ENCODE peak calls at places on chromosomes 6 and 20, in ten cellular contexts. Y, N, F, G, O, I, C, E, Z and L are unnamed samples.

GRCh38 chr20:2387180-2387577 is 6.5 kb downstream of the TGM6 start:
- DNase-seq in O (no peak), I (peak), Y (peak), N (no peak), Z (no peak), C (peak), G (peak), F (peak), E (peak), L (no peak)

GRCh38 chr6:52420668-52421358 is 671 bp downstream of the EFHC1 start:
- DNase-seq in O (no peak), Y (peak), C (peak), I (no peak), E (no peak), F (no peak), Z (no peak), N (no peak), G (peak), L (no peak)

GRCh38 chr6:167817729-167818128 is 9.0 kb upstream of the AFDN start:
- DNase-seq in N (no peak), E (no peak), F (no peak), C (no peak), O (no peak), Y (no peak), G (no peak), Z (no peak), I (no peak), L (no peak)

GRCh38 chr20:38222231-38222922 is 38.2 kb downstream of the KIAA1755 start:
- DNase-seq in F (peak), O (peak), E (peak), N (no peak), C (peak), Y (peak), I (peak), Z (peak), G (peak), L (no peak)

GRCh38 chr6:143529095-143529494 is 17.6 kb upstream of the FUCA2 start:
- DNase-seq in Z (no peak), O (no peak), I (no peak), N (no peak), Y (no peak), E (no peak), C (no peak), F (no peak), G (no peak), L (no peak)

GRCh38 chr20:8209061-8209460 is 77.0 kb downstream of the PLCB1 start:
- DNase-seq in F (no peak), O (no peak), C (no peak), Y (no peak), E (no peak), G (no peak), Z (no peak), I (peak), N (no peak), L (no peak)

GRCh38 chr6:75166236-75166635 is 39.6 kb downstream of the COL12A1 start:
- DNase-seq in I (no peak), C (no peak), E (no peak), N (no peak), Z (no peak), F (no peak), O (no peak), Y (no peak), G (peak), L (no peak)

GRCh38 chr6:51495016-51495805 is 592.2 kb downstream of the PKHD1 start:
- DNase-seq in Z (no peak), F (no peak), N (peak), E (no peak), O (no peak), I (no peak), Y (no peak), G (no peak), C (no peak), L (no peak)

GRCh38 chr6:109939654-109940053 is 38.5 kb upstream of the GPR6 start:
- DNase-seq in G (peak), O (no peak), I (no peak), C (peak), N (no peak), E (no peak), Z (no peak), F (no peak), Y (no peak), L (no peak)

GRCh38 chr6:52526634-52527033 is 50.2 kb downstream of the TRAM2 start:
- DNase-seq in E (no peak), I (no peak), N (no peak), G (no peak), F (no peak), O (no peak), Y (peak), Z (no peak), C (peak), L (no peak)

GRCh38 chr6:27894839-27895762 is 17.1 kb downstream of the OR2B2 start:
- DNase-seq in I (peak), G (peak), Y (peak), C (peak), F (peak), N (peak), Z (peak), O (peak), E (no peak), L (no peak)

GRCh38 chr6:934686-935085 is 241.7 kb upstream of the EXOC2 start:
- DNase-seq in N (no peak), Y (no peak), E (no peak), C (no peak), G (no peak), O (no peak), Z (no peak), I (no peak), F (no peak), L (no peak)

GRCh38 chr6:6696867-6697531 is 108.5 kb downstream of the LY86 start:
- DNase-seq in Y (peak), O (no peak), I (peak), E (no peak), C (peak), G (peak), N (peak), Z (no peak), F (no peak), L (no peak)

GRCh38 chr20:53599378-53599777 is 5.7 kb upstream of the ZNF217 start:
- DNase-seq in Y (no peak), I (no peak), F (no peak), E (no peak), N (no peak), O (no peak), Z (no peak), G (no peak), C (no peak), L (no peak)

GRCh38 chr6:46821348-46821992 is 28.3 kb downstream of the MEP1A start:
- DNase-seq in Y (no peak), N (no peak), I (no peak), O (no peak), G (no peak), E (no peak), C (no peak), Z (no peak), F (no peak), L (no peak)

GRCh38 chr6:7991992-7992815 is 72.0 kb downstream of the BLOC1S5 start:
- DNase-seq in E (peak), Z (no peak), N (peak), G (peak), F (no peak), I (peak), Y (peak), C (peak), O (peak), L (peak)

GRCh38 chr20:12966468-12967085 is 42.2 kb upstream of the SPTLC3 start:
- DNase-seq in G (peak), C (no peak), E (no peak), Z (no peak), O (no peak), I (no peak), F (no peak), Y (peak), N (peak), L (no peak)

GRCh38 chr20:18133962-18134361 is 3.7 kb upstream of the KAT14 start:
- DNase-seq in C (no peak), I (no peak), F (no peak), Y (no peak), E (no peak), N (no peak), O (no peak), G (no peak), Z (no peak), L (no peak)

GRCh38 chr20:16803965-16804792 is 56.0 kb downstream of the OTOR start:
- DNase-seq in C (peak), I (peak), Z (no peak), N (peak), O (no peak), E (no peak), F (peak), G (peak), Y (peak), L (peak)

GRCh38 chr6:164322533-164322932 is 908.0 kb downstream of the QKI start:
- DNase-seq in O (no peak), G (peak), C (no peak), F (no peak), E (no peak), I (no peak), Z (no peak), Y (peak), N (no peak), L (peak)

GRCh38 chr6:157741889-157742615 is 81.0 kb upstream of the SNX9 start:
- DNase-seq in I (no peak), O (no peak), C (no peak), G (no peak), Z (no peak), F (no peak), Y (no peak), E (no peak), N (no peak), L (no peak)

GRCh38 chr6:11276911-11277274 is 44.4 kb upstream of the NEDD9 start:
- DNase-seq in Y (peak), I (no peak), N (no peak), F (no peak), O (no peak), E (no peak), Z (no peak), C (no peak), G (no peak), L (no peak)

GRCh38 chr6:18386302-18386976 is 711 bp upstream of the RNF144B start:
- DNase-seq in F (no peak), Z (no peak), G (no peak), I (no peak), E (no peak), Y (no peak), N (no peak), C (no peak), O (no peak), L (peak)

GRCh38 chr6:168116446-168116974 is 37.5 kb upstream of the FRMD1 start:
- DNase-seq in E (no peak), O (no peak), I (no peak), G (no peak), Z (no peak), F (no peak), N (no peak), C (no peak), Y (no peak), L (no peak)

GRCh38 chr20:59248031-59248684 is 52.3 kb upstream of the EDN3 start:
- DNase-seq in E (no peak), N (no peak), F (no peak), Y (peak), Z (no peak), G (peak), O (no peak), C (no peak), I (no peak), L (no peak)

GRCh38 chr6:156773935-156774871 is 3.0 kb upstream of the ARID1B start:
- DNase-seq in N (no peak), C (no peak), I (no peak), Y (peak), Z (no peak), O (no peak), G (peak), E (no peak), F (no peak), L (no peak)

GRCh38 chr6:138403324-138403800 is 661 bp upstream of the HEBP2 start:
- DNase-seq in I (peak), O (no peak), C (no peak), F (no peak), E (no peak), G (no peak), Z (peak), N (peak), Y (peak), L (no peak)